ENCODE peak calls at places on chromosome 9, in five cellular contexts. X is body of pancreas, K is transverse colon, W is astrocyte, S is fibroblast of lung. V is an unnamed sample.

GRCh38 chr9:132605387-132605786 is 23.0 kb downstream of the BARHL1 start:
- DNase-seq in K (no peak), W (no peak), X (no peak), S (no peak), V (no peak)

GRCh38 chr9:126154182-126154827 is 172.3 kb upstream of the MVB12B start:
- DNase-seq in S (no peak), K (no peak), X (no peak), W (no peak), V (no peak)

GRCh38 chr9:32603914-32604852 is 31.2 kb upstream of the NDUFB6 start:
- DNase-seq in X (no peak), S (peak; percentile 82), W (peak; percentile 80), K (no peak), V (peak; percentile 32)

GRCh38 chr9:71941998-71942567 is 30.6 kb downstream of the C9orf85 start:
- DNase-seq in W (peak; percentile 29), S (peak; percentile 32), K (no peak), X (no peak), V (peak; percentile 23)

GRCh38 chr9:118609355-118610044 is 759.7 kb downstream of the BRINP1 start:
- DNase-seq in K (no peak), S (peak; percentile 58), X (no peak), W (peak; percentile 43), V (no peak)

GRCh38 chr9:87100001-87100400 is 152.7 kb upstream of the GAS1 start:
- DNase-seq in S (no peak), X (no peak), K (no peak), W (no peak), V (no peak)

GRCh38 chr9:33029106-33029788 is 4.2 kb downstream of the DNAJA1 start:
- DNase-seq in K (no peak), X (no peak), S (peak; percentile 38), W (peak; percentile 32), V (no peak)

GRCh38 chr9:35791321-35791921 is at the start of gene NPR2:
- DNase-seq in S (peak; percentile 27), K (no peak), X (no peak), W (no peak), V (peak; percentile 71)

GRCh38 chr9:93174976-93175375 is 9.0 kb upstream of the WNK2 start:
- DNase-seq in K (no peak), X (no peak), S (no peak), W (no peak), V (no peak)

GRCh38 chr9:86257406-86257805 is 2.1 kb downstream of the C9orf153 start:
- DNase-seq in W (no peak), X (no peak), S (no peak), K (no peak), V (no peak)

GRCh38 chr9:114279693-114280092 is 43.2 kb upstream of the ORM1 start:
- DNase-seq in S (no peak), X (no peak), W (no peak), K (no peak), V (no peak)

GRCh38 chr9:25716220-25716872 is 38.1 kb upstream of the TUSC1 start:
- DNase-seq in X (peak; percentile 65), W (peak; percentile 7), S (peak; percentile 31), K (peak; percentile 15), V (peak; percentile 80)

GRCh38 chr9:32136700-32137339 is 247.6 kb upstream of the ACO1 start:
- DNase-seq in W (no peak), X (no peak), K (no peak), S (no peak), V (peak; percentile 64)

GRCh38 chr9:18822850-18823249 is 210.2 kb downstream of the SAXO1 start:
- DNase-seq in S (no peak), K (peak; percentile 24), W (no peak), X (no peak), V (no peak)

GRCh38 chr9:130138791-130139190 is 33.4 kb upstream of the NCS1 start:
- DNase-seq in S (peak; percentile 100), W (peak; percentile 100), K (peak; percentile 45), X (peak; percentile 54), V (peak; percentile 78)

GRCh38 chr9:130137870-130138653 is 34.1 kb upstream of the NCS1 start:
- DNase-seq in W (peak; percentile 98), S (peak; percentile 99), X (peak; percentile 34), K (no peak), V (peak; percentile 78)

GRCh38 chr9:130139251-130139650 is 33.0 kb upstream of the NCS1 start:
- DNase-seq in X (no peak), S (no peak), K (no peak), W (no peak), V (no peak)

GRCh38 chr9:130142635-130143034 is 29.6 kb upstream of the NCS1 start:
- DNase-seq in W (no peak), K (no peak), S (no peak), X (no peak), V (no peak)

DNA sequence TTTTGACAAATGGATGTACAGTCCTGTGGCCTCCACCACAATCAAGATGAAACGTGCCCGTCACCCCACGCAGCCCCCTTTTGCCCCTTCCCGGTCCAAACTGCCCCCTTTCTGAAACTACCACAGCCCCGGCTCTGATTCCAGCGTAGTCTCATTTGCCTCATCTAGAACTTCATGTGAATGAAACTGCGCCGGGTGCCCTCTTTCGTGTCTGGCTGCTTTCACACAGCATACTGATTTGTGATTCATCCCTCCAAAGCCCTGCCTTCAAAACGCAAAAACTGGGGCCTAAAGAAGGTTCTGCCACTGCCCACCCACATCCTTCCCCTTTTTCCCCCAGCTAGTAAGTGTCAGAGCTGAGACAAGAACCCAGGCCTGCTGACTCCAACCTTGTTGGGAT is 31.5 kb upstream of the NCS1 start:
- DNase-seq in K (no peak), W (no peak), S (no peak), X (no peak), V (no peak)
- H3K4me1 ChIP-seq in K (peaks cover 23% of the 10 kb centered on the region), W (peaks cover 40% of the 10 kb centered on the region), S (peaks cover 21% of the 10 kb centered on the region), X (no peaks in the 10 kb centered on the region), V (peaks cover 12% of the 10 kb centered on the region)

GRCh38 chr9:136002215-136002614 is 41.0 kb upstream of the UBAC1 start:
- DNase-seq in X (no peak), S (no peak), K (no peak), W (no peak), V (no peak)
- H3K4me1 ChIP-seq in X (peaks cover 11% of the 10 kb centered on the region), S (peaks cover 6% of the 10 kb centered on the region), K (peaks cover 13% of the 10 kb centered on the region), W (no peaks in the 10 kb centered on the region), V (peaks cover 36% of the 10 kb centered on the region)

DNA sequence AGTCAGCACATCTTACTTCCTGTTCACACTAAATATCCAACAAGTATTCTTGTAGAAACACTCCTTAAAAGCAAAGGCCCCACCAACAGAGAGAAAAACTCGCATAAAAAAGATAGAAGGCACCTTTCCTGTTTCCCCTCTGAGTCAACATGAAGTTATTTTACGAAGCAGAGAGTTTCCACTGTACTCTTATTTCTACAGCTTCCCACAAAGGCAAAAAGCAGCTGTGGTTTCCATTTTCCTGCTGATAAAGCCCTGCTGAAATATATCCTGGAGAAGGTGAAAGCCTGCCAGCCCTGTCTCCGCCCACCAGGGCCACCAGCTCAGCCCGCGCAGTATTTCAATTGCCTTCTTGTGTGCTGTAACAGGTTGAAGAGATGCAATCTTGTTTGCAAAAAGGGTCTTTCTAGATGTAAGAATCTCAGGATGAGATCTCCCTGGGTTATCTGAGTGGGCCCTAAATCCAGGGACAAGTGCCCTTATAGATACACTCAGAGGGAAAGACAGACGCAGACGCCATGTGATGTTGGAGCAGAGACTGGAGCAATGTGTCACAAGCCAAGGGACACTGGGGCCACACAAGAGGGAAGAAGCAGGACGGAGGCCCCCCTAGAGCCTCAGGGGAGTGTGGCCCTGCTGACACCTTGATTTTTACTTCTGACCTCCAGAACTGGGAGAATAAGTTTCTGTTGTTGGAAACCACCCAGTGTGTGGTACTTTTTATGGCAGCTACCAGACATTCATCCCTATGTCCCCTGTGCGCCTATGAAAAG is 19.9 kb downstream of the SEMA4D start:
- DNase-seq in W (peak; percentile 74), S (peak; percentile 82), K (no peak), X (peak; percentile 46), V (peak; percentile 55)
- H3K4me1 ChIP-seq in W (peaks cover 13% of the 10 kb centered on the region), S (no peaks in the 10 kb centered on the region), K (peaks cover 36% of the 10 kb centered on the region), X (peaks cover 12% of the 10 kb centered on the region), V (peaks cover 39% of the 10 kb centered on the region)

DNA sequence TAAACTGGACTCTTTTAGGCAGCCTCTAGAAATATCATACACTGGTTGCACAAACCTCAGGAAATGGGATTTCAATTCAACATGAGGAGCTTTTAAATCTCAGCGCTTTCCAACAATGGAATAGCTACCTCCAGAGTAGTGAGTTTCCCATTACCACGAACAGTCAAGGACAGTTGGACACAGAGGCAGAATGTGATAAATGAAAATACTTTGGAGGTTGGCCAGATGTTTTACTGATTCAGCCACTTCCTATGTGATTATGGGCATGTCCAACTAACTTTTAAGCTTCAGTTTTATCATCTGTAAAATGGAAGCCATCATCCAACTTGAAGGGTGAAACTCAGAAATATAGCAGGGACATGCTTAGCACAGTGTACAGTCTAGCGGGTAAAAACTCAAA is 2.1 kb downstream of the FBXW2 start:
- DNase-seq in X (no peak), W (peak; percentile 29), S (peak; percentile 40), K (no peak), V (no peak)
- H3K4me1 ChIP-seq in X (peaks cover 43% of the 10 kb centered on the region), W (peaks cover 7% of the 10 kb centered on the region), S (peaks cover 4% of the 10 kb centered on the region), K (peaks cover 27% of the 10 kb centered on the region), V (peaks cover 10% of the 10 kb centered on the region)

GRCh38 chr9:69174645-69175487 is 789 bp downstream of the TJP2 start:
- DNase-seq in X (peak; percentile 61), W (peak; percentile 99), K (peak; percentile 21), S (peak; percentile 99), V (peak; percentile 76)
- H3K4me1 ChIP-seq in X (peaks cover 73% of the 10 kb centered on the region), W (peaks cover 46% of the 10 kb centered on the region), K (peaks cover 40% of the 10 kb centered on the region), S (peaks cover 13% of the 10 kb centered on the region), V (peaks cover 23% of the 10 kb centered on the region)

V was measured in hepatocyte.